ENCODE peak calls at places on chromosome 5, in six cellular contexts. X is AG08396, D is NCI-H345, E is B cell, Z is Right ventricle myocardium superior, O is Peyer's patch. J is an unnamed sample.
A peak's percentile ranks its signal among the peaks of the same experiment; 100 is the strongest.

GRCh38 chr5:64273276-64273675 is 107.6 kb downstream of the RNF180 start:
- DNase-seq in Z (no peak), E (no peak), D (no peak), X (no peak), O (no peak), J (no peak)

GRCh38 chr5:59694416-59694815 is 199.1 kb downstream of the PDE4D start:
- DNase-seq in D (no peak), O (no peak), X (no peak), Z (no peak), E (no peak), J (no peak)

GRCh38 chr5:119355636-119356383 is at the start of gene TNFAIP8:
- DNase-seq in E (peak; percentile 65), O (peak; percentile 61), D (no peak), X (peak; percentile 80), Z (peak; percentile 71), J (no peak)

GRCh38 chr5:170151105-170151831 is 45.6 kb downstream of the FOXI1 start:
- DNase-seq in D (no peak), E (no peak), Z (peak; percentile 78), O (no peak), X (peak; percentile 57), J (peak; percentile 42)

GRCh38 chr5:132802044-132802684 is 10.9 kb upstream of the SOWAHA start:
- DNase-seq in D (no peak), E (no peak), Z (no peak), O (no peak), X (no peak), J (no peak)

GRCh38 chr5:180135967-180136641 is 64.5 kb upstream of the RNF130 start:
- DNase-seq in E (peak; percentile 39), Z (no peak), D (no peak), O (no peak), X (no peak), J (no peak)

GRCh38 chr5:7616897-7617296 is 221.0 kb downstream of the ADCY2 start:
- DNase-seq in X (no peak), E (no peak), D (no peak), Z (no peak), O (no peak), J (no peak)

GRCh38 chr5:168088415-168089165 is 202.9 kb upstream of the WWC1 start:
- DNase-seq in X (no peak), O (no peak), Z (no peak), E (no peak), D (no peak), J (no peak)

GRCh38 chr5:133232911-133233310 is 181.1 kb downstream of the HSPA4 start:
- DNase-seq in Z (no peak), O (no peak), E (no peak), D (no peak), X (no peak), J (no peak)

GRCh38 chr5:15489571-15490235 is 10.3 kb upstream of the FBXL7 start:
- DNase-seq in Z (no peak), X (no peak), E (no peak), D (no peak), O (no peak), J (no peak)

GRCh38 chr5:111742595-111742994 is 14.4 kb downstream of the NREP start:
- DNase-seq in D (no peak), E (no peak), X (peak; percentile 46), O (no peak), Z (no peak), J (no peak)

GRCh38 chr5:130109152-130109551 is 204.9 kb downstream of the CHSY3 start:
- DNase-seq in D (no peak), Z (no peak), E (no peak), O (no peak), X (peak; percentile 11), J (no peak)

GRCh38 chr5:169584998-169585451 is 1.5 kb downstream of the SPDL1 start:
- DNase-seq in X (no peak), Z (no peak), D (no peak), O (no peak), E (no peak), J (no peak)

GRCh38 chr5:128327973-128328372 is 210.1 kb downstream of the FBN2 start:
- DNase-seq in O (no peak), Z (no peak), X (no peak), D (no peak), E (no peak), J (no peak)

J was measured in vagina.